ENCODE peak calls at places on chromosomes 5 and 9, in four cellular contexts. X, J, O and Z are unnamed samples.

GRCh38 chr5:60404171-60404570 is 295.8 kb downstream of the DEPDC1B start:
- DNase-seq in X (no peak), J (no peak), O (no peak), Z (no peak)

GRCh38 chr9:17065062-17065461 is 69.8 kb upstream of the CNTLN start:
- DNase-seq in X (no peak), J (no peak), O (no peak), Z (no peak)

GRCh38 chr5:33588654-33589372 is 148.0 kb downstream of the TARS1 start:
- DNase-seq in X (no peak), J (no peak), O (no peak), Z (no peak)

GRCh38 chr5:6788956-6789649 is 75.9 kb downstream of the TENT4A start:
- DNase-seq in X (no peak), J (no peak), O (peak; percentile 27), Z (no peak)

GRCh38 chr9:99962685-99963261 is 56.3 kb downstream of the STX17 start:
- DNase-seq in X (no peak), J (no peak), O (no peak), Z (no peak)

GRCh38 chr9:134623408-134624066 is 18.1 kb upstream of the COL5A1 start:
- DNase-seq in X (peak; percentile 4), J (peak; percentile 11), O (no peak), Z (no peak)

GRCh38 chr5:163503106-163504090 is 2.0 kb upstream of the MAT2B start:
- DNase-seq in X (peak; percentile 53), J (no peak), O (peak; percentile 61), Z (no peak)

GRCh38 chr9:72952394-72952720 is 496 bp downstream of the ALDH1A1 start:
- DNase-seq in X (no peak), J (no peak), O (no peak), Z (no peak)

GRCh38 chr5:14516901-14517300 is 64.7 kb upstream of the OTULINL start:
- DNase-seq in X (no peak), J (no peak), O (no peak), Z (no peak)

GRCh38 chr9:95360866-95361265 is 43.4 kb upstream of the FANCC start:
- DNase-seq in X (no peak), J (no peak), O (no peak), Z (no peak)

GRCh38 chr9:134061688-134062371 is 6.0 kb downstream of the BRD3 start:
- DNase-seq in X (peak; percentile 56), J (no peak), O (no peak), Z (no peak)

GRCh38 chr5:151923865-151924264 is 786 bp downstream of the GLRA1 start:
- DNase-seq in X (no peak), J (no peak), O (no peak), Z (no peak)

GRCh38 chr5:106454651-106455415 is 1215.9 kb downstream of the EFNA5 start:
- DNase-seq in X (no peak), J (no peak), O (peak; percentile 81), Z (no peak)

GRCh38 chr5:6585939-6586646 is 46.8 kb downstream of the NSUN2 start:
- DNase-seq in X (no peak), J (no peak), O (no peak), Z (no peak)

GRCh38 chr9:3827175-3827574 is 301.4 kb upstream of the RFX3 start:
- DNase-seq in X (peak; percentile 42), J (no peak), O (peak; percentile 89), Z (no peak)

GRCh38 chr5:141476132-141476909 is 555 bp downstream of the PCDHGC3 start:
- DNase-seq in X (peak; percentile 52), J (peak; percentile 41), O (no peak), Z (no peak)

GRCh38 chr5:36703245-36703860 is 96.9 kb downstream of the SLC1A3 start:
- DNase-seq in X (no peak), J (no peak), O (no peak), Z (no peak)

GRCh38 chr9:19552282-19552681 is 143.5 kb downstream of the ACER2 start:
- DNase-seq in X (no peak), J (no peak), O (no peak), Z (no peak)

DNA sequence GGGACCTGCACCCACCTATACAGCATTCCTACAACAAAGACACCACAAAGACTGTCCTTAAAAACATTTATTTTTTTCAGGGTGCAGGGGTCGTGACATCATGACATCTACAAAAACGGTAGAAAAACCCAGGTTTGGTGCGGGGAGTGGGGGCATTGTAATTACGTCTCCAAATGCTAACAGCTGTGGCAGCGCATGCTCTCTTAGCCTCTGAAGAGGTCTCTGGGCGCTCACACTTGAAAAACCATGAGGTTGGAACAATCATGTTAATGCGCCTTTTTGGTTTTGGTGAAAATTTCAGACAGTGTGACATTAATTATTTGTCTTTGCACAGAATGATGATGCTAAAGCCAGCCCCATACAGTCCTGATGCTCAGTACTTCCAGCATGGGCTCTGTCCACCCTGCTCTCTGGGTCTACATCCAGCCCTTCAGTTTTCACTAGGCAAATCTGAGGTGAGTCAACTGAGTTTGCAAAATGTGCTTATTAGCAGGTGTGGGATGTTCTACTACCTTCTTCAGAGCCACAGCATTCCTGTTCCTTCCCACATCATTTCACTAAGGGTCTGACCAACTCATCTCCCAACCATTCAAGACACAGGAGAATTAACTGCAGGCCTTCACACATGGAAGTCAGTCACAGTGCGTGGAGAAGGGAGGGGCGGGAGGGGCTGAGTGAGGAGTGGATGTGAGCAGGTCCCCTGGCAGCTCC is 14.1 kb downstream of the ALDH1B1 start:
- DNase-seq in X (no peak), J (no peak), O (no peak), Z (no peak)
- H3K27ac ChIP-seq in X (no peak overlapping the region), J (no peak overlapping the region), O (no peak overlapping the region), Z (no peak overlapping the region)

GRCh38 chr9:104346645-104347175 is 157.4 kb upstream of the OR13F1 start:
- DNase-seq in X (no peak), J (no peak), O (no peak), Z (no peak)
- TF ChIP-seq CTCF in X (no peak), J (no peak), O (no peak), Z (no peak)

DNA sequence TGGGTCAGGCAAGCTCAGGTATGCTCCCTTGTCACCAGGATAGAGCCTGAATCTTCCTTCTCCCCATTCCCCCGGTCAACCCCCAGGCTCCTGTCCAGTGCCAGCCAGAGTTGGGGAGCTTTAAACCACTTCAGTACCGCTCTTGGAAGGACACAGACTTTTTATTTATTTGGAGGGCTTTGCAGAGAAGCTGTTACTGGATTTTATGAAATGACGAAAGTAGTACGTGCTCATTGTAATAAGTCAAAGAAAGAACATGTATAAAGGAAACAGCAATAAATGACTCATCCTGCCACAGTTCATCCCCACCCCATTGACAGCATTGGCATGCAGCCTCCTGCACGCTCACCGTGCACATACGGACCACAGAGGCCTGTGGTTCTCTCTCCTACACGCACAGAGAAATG is 230.3 kb downstream of the AUH start:
- DNase-seq in X (no peak), J (no peak), O (peak; percentile 67), Z (peak; percentile 19)
- H3K27ac ChIP-seq in X (no peak overlapping the region), J (no peak overlapping the region), O (peak overlapping the region; percentile 42), Z (no peak overlapping the region)

GRCh38 chr9:126383395-126384104 is 56.9 kb downstream of the MVB12B start:
- DNase-seq in X (no peak), J (no peak), O (no peak), Z (no peak)

GRCh38 chr9:126384926-126385325 is 58.3 kb downstream of the MVB12B start:
- DNase-seq in X (no peak), J (no peak), O (no peak), Z (no peak)

GRCh38 chr9:126388964-126389363 is 62.3 kb downstream of the MVB12B start:
- DNase-seq in X (no peak), J (no peak), O (no peak), Z (no peak)

GRCh38 chr9:126386814-126387213 is 60.2 kb downstream of the MVB12B start:
- DNase-seq in X (no peak), J (no peak), O (no peak), Z (no peak)

DNA sequence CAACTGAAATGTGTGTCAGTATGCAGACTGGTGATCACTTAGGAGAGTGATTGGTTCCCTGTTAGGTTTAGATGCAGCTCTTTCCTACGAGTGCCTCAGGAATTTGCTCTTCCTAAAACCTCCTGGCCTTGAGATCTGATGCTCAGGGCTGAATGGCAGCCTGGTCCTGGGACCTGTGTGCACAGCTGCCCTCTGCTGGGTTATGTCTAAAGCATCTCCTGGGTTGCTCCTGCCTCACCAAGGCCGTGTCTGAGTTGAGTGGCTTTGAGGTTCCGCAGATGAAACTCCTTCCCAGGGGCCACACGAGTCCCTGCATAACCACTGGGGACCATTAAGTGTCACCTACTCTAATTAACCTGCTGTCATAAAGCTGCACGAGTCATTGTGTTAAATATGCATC is 59.5 kb downstream of the MVB12B start:
- DNase-seq in X (no peak), J (no peak), O (no peak), Z (no peak)
- TF ChIP-seq CTCF in X (no peak), J (no peak), O (peak; percentile 41), Z (no peak)

GRCh38 chr9:107309271-107309670 is 26.2 kb downstream of the RAD23B start:
- DNase-seq in X (no peak), J (no peak), O (no peak), Z (no peak)
- H3K27ac ChIP-seq in X (no peak overlapping the region), J (no peak overlapping the region), O (no peak overlapping the region), Z (no peak overlapping the region)

GRCh38 chr9:121550041-121550440 is 50.4 kb upstream of the GGTA1 start:
- DNase-seq in X (no peak), J (no peak), O (peak; percentile 2), Z (no peak)
- TF ChIP-seq CTCF in X (no peak), J (no peak), O (no peak), Z (no peak)